ENCODE peak calls at places on chromosomes 7 and 10, in six cellular contexts. Y, N, S, M, Q and C are unnamed samples.

GRCh38 chr7:51764981-51765380 is 448.4 kb upstream of the COBL start:
- DNase-seq in S (no peak), N (no peak), Q (no peak), Y (no peak), M (no peak), C (no peak)

GRCh38 chr7:36037121-36037662 is 115.9 kb upstream of the EEPD1 start:
- DNase-seq in N (peak), M (no peak), Q (peak), S (no peak), Y (no peak), C (peak)

GRCh38 chr10:37734971-37735370 is 122.4 kb downstream of the ZNF248 start:
- DNase-seq in S (no peak), N (peak), M (no peak), Q (peak), Y (no peak), C (no peak)

GRCh38 chr7:27746978-27747377 is 7.0 kb downstream of the TAX1BP1 start:
- DNase-seq in Y (no peak), S (no peak), N (peak), M (no peak), Q (no peak), C (no peak)

GRCh38 chr10:74491014-74491413 is 335.4 kb upstream of the KAT6B start:
- DNase-seq in N (no peak), Y (no peak), S (no peak), M (no peak), Q (no peak), C (no peak)

GRCh38 chr7:13262929-13263530 is 575.6 kb downstream of the ARL4A start:
- DNase-seq in Y (no peak), S (peak), N (peak), Q (no peak), M (no peak), C (peak)

GRCh38 chr10:91520657-91521056 is 110.5 kb downstream of the HECTD2 start:
- DNase-seq in N (no peak), M (no peak), Y (no peak), Q (no peak), S (no peak), C (peak)

GRCh38 chr10:96651998-96652431 is 65.2 kb upstream of the TM9SF3 start:
- DNase-seq in S (no peak), Y (no peak), N (no peak), Q (no peak), M (no peak), C (no peak)

GRCh38 chr7:617614-618538 is 98.2 kb upstream of the PDGFA start:
- DNase-seq in M (no peak), N (no peak), Y (no peak), S (no peak), Q (no peak), C (no peak)

GRCh38 chr7:106736123-106736507 is 75.2 kb upstream of the CCDC71L start:
- DNase-seq in Q (no peak), M (no peak), N (no peak), S (no peak), Y (no peak), C (no peak)

GRCh38 chr7:849781-850180 is 17.5 kb downstream of the SUN1 start:
- DNase-seq in M (no peak), S (no peak), Y (no peak), Q (no peak), N (no peak), C (no peak)

GRCh38 chr10:86657396-86658011 is 3.2 kb downstream of the OPN4 start:
- DNase-seq in M (no peak), Q (no peak), Y (no peak), N (peak), S (no peak), C (no peak)

GRCh38 chr10:88244781-88245350 is 338.3 kb downstream of the RNLS start:
- DNase-seq in Q (no peak), S (no peak), M (no peak), N (no peak), Y (no peak), C (no peak)

GRCh38 chr10:73803680-73804286 is 7.6 kb downstream of the NDST2 start:
- DNase-seq in M (no peak), S (no peak), N (no peak), Y (no peak), Q (no peak), C (no peak)

GRCh38 chr7:22885824-22886255 is 63.2 kb upstream of the TOMM7 start:
- DNase-seq in S (no peak), M (no peak), Y (no peak), N (peak), Q (no peak), C (peak)

GRCh38 chr7:77529279-77529678 is 7.8 kb upstream of the PTPN12 start:
- DNase-seq in N (no peak), S (no peak), M (no peak), Y (no peak), Q (no peak), C (no peak)

GRCh38 chr7:876077-876971 is at the start of gene GET4:
- DNase-seq in Q (peak), S (peak), Y (peak), N (peak), M (peak), C (peak)

GRCh38 chr7:157425137-157425731 is 88.4 kb downstream of the DNAJB6 start:
- DNase-seq in Q (no peak), S (no peak), M (no peak), N (no peak), Y (peak), C (no peak)

GRCh38 chr7:151745090-151745638 is 131.8 kb downstream of the PRKAG2 start:
- DNase-seq in Q (peak), M (no peak), Y (no peak), S (no peak), N (peak), C (peak)

GRCh38 chr7:7265676-7266075 is 83.3 kb downstream of the C1GALT1 start:
- DNase-seq in M (no peak), S (no peak), Q (no peak), N (no peak), Y (no peak), C (no peak)

GRCh38 chr7:12650080-12650479 is 37.4 kb upstream of the ARL4A start:
- DNase-seq in M (no peak), Q (no peak), Y (no peak), N (no peak), S (no peak), C (no peak)

GRCh38 chr7:32893722-32894121 is 2.2 kb upstream of the KBTBD2 start:
- DNase-seq in N (no peak), Q (no peak), M (no peak), Y (no peak), S (no peak), C (no peak)

GRCh38 chr7:32891046-32891799 is at the start of gene KBTBD2:
- DNase-seq in M (peak), S (peak), Q (peak), N (peak), Y (peak), C (peak)

GRCh38 chr7:32893225-32893560 is 1.6 kb upstream of the KBTBD2 start:
- DNase-seq in S (no peak), Q (peak), Y (no peak), N (no peak), M (no peak), C (no peak)

GRCh38 chr7:32891800-32892520 is 400 bp upstream of the KBTBD2 start:
- DNase-seq in S (peak), M (peak), Y (peak), Q (peak), N (peak), C (peak)

DNA sequence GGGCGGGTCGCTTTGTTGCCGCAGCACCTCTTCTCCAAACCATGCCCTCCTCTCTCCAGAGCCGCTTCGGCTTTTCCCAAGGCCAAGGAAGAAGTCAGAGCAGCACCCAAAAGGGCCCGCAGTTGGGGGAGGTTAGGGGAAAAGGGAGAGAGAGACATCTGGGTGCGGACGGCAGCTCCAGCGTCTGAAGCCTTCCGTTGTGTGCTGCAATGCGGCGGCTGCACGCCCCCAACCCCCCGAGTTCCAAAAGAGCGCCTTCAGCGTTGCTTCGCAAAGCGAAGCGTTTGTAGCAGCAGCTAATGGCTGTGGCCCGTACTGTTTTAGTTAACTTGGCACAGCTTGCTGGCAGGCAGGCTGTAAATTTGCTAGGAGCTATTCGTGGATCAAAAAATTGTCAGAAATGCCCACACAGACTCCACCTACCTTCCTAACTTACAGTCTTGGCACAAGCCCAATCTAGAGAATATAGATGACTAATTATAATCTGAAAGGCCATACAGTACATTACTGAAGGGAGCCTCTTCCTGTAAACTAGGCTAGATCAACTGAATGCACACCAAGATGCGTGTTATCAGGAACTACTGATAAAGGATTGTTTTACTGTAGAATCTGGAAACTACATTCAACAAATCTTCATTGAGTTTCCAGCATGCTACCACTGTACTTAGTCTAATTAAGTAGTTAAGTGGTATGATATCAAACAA is 1.1 kb upstream of the KBTBD2 start:
- DNase-seq in S (no peak), M (no peak), Q (peak), Y (peak), N (peak), C (peak)
- H2BK120ac ChIP-seq in S (no peak), M (peak), Q (peak), Y (peak), N (peak), C (peak)

DNA sequence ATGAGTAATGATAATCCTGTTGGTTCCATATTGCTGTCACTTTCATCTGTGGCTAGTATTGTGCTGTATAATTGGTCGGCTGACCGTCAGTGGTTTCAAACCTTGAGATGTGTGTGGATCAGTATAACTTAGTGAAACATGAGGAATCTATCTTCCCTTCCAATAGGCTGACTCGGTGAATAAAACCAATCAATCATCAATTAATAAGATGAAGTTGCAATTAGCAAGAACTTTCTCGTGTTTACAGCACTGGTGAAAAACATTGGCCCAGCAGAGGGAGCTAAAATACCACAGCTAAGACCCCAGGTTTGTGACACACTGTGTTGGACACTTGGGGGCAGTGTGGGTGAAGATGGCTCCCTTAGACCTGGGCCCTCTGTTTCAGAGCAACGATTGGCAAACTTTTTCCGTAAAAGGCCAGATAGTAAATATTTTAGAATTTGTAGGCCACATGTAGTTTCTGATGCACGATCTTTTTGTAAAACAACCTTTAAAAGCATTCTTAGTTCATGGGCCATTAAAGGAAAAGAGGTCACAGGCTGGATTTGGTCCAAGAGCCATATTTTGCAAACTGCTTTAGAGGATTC is 47.8 kb downstream of the STRA8 start:
- DNase-seq in S (peak), M (peak), Y (peak), Q (peak), N (peak), C (peak)
- H2AFZ ChIP-seq in S (peak), M (no peak), Y (peak), Q (no peak), N (peak), C (peak)

DNA sequence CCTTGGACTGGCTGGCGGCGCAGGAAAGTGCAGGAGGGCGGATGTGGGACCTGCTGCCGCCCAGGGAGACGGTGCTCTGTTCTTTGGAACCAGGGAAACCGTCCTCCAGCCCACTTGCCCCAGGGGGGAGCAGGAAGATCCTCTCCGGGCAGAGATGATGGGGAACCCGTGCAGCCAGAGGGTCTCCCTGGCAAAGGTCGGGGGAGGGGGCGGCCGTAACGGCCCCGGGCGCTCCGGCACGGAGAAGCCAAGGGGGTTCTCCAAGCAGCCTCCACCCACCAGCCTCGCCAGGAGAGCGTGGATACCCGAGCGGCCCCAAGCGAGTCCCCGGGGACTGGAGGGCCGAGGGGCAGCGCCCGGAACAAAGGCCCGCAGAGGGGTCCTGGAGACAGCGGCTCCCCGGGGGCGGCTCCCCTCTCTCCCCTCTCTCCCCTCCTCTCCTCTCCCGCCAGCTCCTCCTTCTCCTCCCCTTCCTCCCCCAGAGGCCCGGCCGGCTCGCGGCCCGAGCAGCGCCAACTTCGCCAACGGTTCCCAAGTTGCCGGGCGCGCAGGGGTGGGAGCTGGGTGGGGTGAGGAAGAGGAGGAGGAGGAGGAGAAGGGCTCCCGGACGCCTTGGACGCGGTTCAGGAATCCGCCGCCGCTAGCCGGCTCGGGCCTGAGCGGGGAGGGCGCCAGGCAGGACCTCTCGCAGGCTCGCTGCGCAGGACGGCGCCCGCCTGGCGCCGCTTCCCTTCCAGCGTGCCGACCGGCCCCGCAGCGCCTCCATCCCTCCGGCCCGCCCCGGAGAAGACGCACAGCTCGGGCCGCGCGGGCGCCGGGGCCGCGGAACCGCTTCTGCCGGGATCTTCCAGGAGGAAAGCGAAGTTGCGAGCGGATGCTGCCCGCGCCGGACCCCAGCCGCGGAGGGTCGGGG is at the start of gene CHST3:
- DNase-seq in N (peak), M (peak), Q (peak), Y (peak), S (peak), C (peak)
- H2BK120ac ChIP-seq in N (peak), M (peak), Q (peak), Y (no peak), S (peak), C (peak)

DNA sequence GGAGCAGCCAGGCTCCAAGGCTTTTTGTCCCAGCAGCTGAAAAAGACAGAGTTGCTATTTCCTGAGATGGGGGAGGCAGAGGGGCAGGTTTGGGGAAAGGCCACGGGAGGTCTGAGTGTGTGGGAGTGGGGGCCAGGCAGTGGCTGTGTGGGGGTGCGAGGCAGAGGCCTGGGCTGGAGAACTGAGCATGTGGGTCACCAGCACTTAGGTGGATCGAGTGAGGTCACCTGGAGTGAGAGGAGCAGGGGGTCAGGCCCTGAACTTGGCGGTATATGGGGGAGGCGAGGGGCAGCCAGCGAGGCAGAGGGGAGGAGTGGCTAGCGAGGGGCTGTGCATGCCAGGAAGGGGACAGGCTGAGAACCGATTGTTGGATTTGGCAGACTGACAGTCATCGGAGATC is 28.4 kb downstream of the IQCE start:
- DNase-seq in S (no peak), M (no peak), Q (no peak), N (no peak), Y (no peak), C (no peak)
- H2AFZ ChIP-seq in S (no peak), M (no peak), Q (no peak), N (no peak), Y (no peak), C (no peak)

DNA sequence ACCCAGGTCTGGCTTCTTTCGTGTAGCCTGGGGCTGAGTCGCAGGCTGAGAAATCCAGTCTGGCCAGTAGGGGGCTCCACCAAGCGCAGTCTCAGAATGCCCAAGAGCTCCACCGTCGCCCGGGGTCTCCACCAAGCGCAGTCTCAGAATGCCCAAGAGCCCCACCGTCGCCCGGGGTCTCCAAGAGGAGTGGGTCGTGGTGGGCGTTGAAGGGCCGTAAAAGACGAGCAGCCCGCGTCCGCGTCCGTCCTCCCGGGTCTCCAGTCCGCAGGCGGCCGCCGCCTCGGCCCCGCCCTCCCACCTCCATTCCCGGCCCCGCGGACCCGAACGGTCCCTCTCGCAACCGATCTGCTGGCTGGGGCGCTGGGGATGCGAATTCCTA is 890 bp upstream of the ZYX start:
- DNase-seq in N (peak), S (peak), Q (peak), M (peak), Y (peak), C (peak)
- H2BK120ac ChIP-seq in N (peak), S (peak), Q (peak), M (no peak), Y (peak), C (peak)

GRCh38 chr7:45092100-45092930 is 3.5 kb upstream of the NACAD start:
- DNase-seq in N (peak), Q (peak), M (no peak), Y (no peak), S (no peak), C (peak)
- H2AFZ ChIP-seq in N (peak), Q (no peak), M (peak), Y (peak), S (no peak), C (no peak)

DNA sequence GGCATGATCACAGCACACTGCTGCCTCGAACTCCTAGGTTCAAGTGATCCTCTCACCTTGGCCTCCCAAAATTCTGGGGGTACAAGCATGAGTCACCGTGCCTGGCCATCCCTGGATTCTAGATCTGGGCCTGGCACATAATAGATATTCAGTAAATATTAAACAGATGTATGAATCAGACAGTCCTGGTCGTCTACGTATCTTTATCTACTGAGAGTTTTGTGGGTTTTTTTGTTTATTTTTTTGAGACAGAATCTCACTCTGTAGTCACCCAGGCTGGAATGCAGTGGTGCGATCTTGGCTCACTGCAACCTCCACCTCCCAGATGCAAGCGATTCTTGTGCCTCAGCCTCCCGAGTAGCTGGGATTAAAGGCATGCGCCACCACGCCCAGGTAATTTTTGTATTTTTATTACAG is 24.3 kb upstream of the ITGB1 start:
- DNase-seq in Y (no peak), N (peak), S (no peak), M (no peak), Q (no peak), C (peak)
- H2BK120ac ChIP-seq in Y (no peak), N (peak), S (no peak), M (no peak), Q (peak), C (no peak)

DNA sequence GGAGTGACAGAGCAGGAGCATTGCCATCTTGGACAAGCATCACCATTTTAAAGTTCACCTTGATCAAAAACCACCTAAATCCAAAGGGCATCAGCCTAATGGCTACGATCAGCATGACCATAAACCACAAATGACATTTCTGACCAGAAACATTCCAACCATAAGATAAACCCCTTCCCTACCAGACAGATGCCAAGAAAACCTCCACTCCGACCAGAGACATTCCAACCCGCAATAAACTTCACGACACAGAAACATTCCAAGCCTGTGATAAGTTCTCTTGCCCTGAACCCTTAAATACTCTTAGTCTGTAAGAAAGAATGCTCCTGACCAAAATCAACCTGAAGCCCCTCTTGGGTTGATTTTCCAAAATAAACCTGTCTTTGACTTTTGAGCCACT is 606.9 kb downstream of the POM121L12 start:
- DNase-seq in N (no peak), Y (no peak), M (no peak), S (no peak), Q (no peak), C (peak)
- H2AFZ ChIP-seq in N (no peak), Y (no peak), M (peak), S (no peak), Q (no peak), C (no peak)

GRCh38 chr10:102432162-102432950 is at the start of gene CUEDC2:
- DNase-seq in Y (peak), M (peak), Q (peak), N (peak), S (peak), C (peak)

GRCh38 chr10:102429468-102429867 is 2.9 kb downstream of the CUEDC2 start:
- DNase-seq in M (no peak), N (no peak), S (no peak), Q (peak), Y (no peak), C (no peak)

GRCh38 chr10:102433619-102434046 is 1.3 kb upstream of the CUEDC2 start:
- DNase-seq in Q (no peak), S (no peak), N (no peak), Y (no peak), M (no peak), C (no peak)

GRCh38 chr10:102434251-102434913 is 2.0 kb upstream of the CUEDC2 start:
- DNase-seq in Q (no peak), S (no peak), M (no peak), Y (no peak), N (peak), C (peak)

GRCh38 chr10:102431452-102432124 is 786 bp downstream of the CUEDC2 start:
- DNase-seq in Y (no peak), M (no peak), N (no peak), Q (no peak), S (no peak), C (peak)
- H2BK120ac ChIP-seq in Y (no peak), M (no peak), N (peak), Q (peak), S (no peak), C (no peak)